ENCODE peak calls at places on chromosomes 7 and 10, in eight cellular contexts. Z, Q, J, L, E, N, H and U are unnamed samples.
A peak's percentile ranks its signal among the peaks of the same experiment; 100 is the strongest.

GRCh38 chr10:23051278-23051677 is 44.1 kb upstream of the MSRB2 start:
- DNase-seq in J (no peak), L (no peak), N (no peak), Q (no peak), H (no peak), Z (no peak), E (no peak), U (no peak)

GRCh38 chr7:127962589-127963361 is 68.5 kb downstream of the LRRC4 start:
- DNase-seq in L (no peak), H (no peak), Q (no peak), J (no peak), Z (no peak), E (no peak), N (no peak), U (no peak)

GRCh38 chr7:95545007-95545615 is 51.2 kb downstream of the PDK4 start:
- DNase-seq in L (no peak), H (peak; percentile 77), Q (peak; percentile 36), Z (peak; percentile 62), N (peak; percentile 16), J (peak; percentile 66), E (no peak), U (peak; percentile 66)

GRCh38 chr10:128470302-128470962 is 344.2 kb upstream of the MKI67 start:
- DNase-seq in N (no peak), Q (no peak), Z (peak; percentile 23), L (no peak), H (no peak), E (no peak), J (no peak), U (no peak)

GRCh38 chr10:122554576-122554975 is 6.0 kb upstream of the DMBT1 start:
- DNase-seq in N (no peak), L (no peak), J (no peak), H (no peak), Q (no peak), E (no peak), Z (no peak), U (no peak)

GRCh38 chr10:15712903-15713302 is 6.8 kb downstream of the ITGA8 start:
- DNase-seq in N (no peak), H (no peak), Z (no peak), Q (no peak), J (no peak), E (no peak), L (no peak), U (no peak)

GRCh38 chr10:21524131-21524525 is 1.4 kb downstream of the SKIDA1 start:
- DNase-seq in J (no peak), L (no peak), Q (no peak), H (no peak), N (no peak), E (no peak), Z (no peak), U (no peak)

GRCh38 chr7:131052285-131052942 is 275.3 kb upstream of the MKLN1 start:
- DNase-seq in Z (no peak), E (no peak), J (no peak), Q (no peak), H (no peak), L (no peak), N (peak; percentile 45), U (no peak)

GRCh38 chr10:63528084-63528744 is 7.0 kb downstream of the REEP3 start:
- DNase-seq in E (no peak), Z (no peak), J (no peak), L (no peak), N (no peak), Q (no peak), H (no peak), U (no peak)

GRCh38 chr10:125153693-125154490 is 6.5 kb downstream of the CTBP2 start:
- DNase-seq in Z (peak; percentile 51), J (peak; percentile 45), Q (no peak), L (no peak), H (peak; percentile 65), E (no peak), N (no peak), U (no peak)

GRCh38 chr10:74179124-74179710 is 28.2 kb downstream of the ADK start:
- DNase-seq in Z (no peak), J (no peak), E (no peak), H (no peak), Q (no peak), L (no peak), N (peak; percentile 20), U (no peak)

GRCh38 chr7:89772276-89772675 is 382.0 kb upstream of the STEAP1 start:
- DNase-seq in Q (no peak), Z (no peak), H (no peak), J (no peak), L (no peak), N (no peak), E (no peak), U (no peak)

GRCh38 chr7:66576646-66577045 is 52.0 kb upstream of the KCTD7 start:
- DNase-seq in N (no peak), Q (no peak), J (no peak), E (no peak), L (no peak), Z (no peak), H (no peak), U (no peak)

GRCh38 chr10:72694476-72695369 is 2.8 kb downstream of the MCU start:
- DNase-seq in Q (no peak), H (peak; percentile 19), N (peak; percentile 78), E (no peak), Z (peak; percentile 34), L (no peak), J (no peak), U (peak; percentile 30)

GRCh38 chr7:34133983-34134782 is 228.8 kb downstream of the BMPER start:
- DNase-seq in H (peak; percentile 85), L (no peak), N (peak; percentile 76), J (peak; percentile 43), Q (peak; percentile 62), E (peak; percentile 56), Z (peak; percentile 85), U (peak; percentile 72)

GRCh38 chr7:293681-294439 is 3.9 kb downstream of the FOXL3 start:
- DNase-seq in J (no peak), H (no peak), E (no peak), Z (no peak), N (no peak), Q (no peak), L (no peak), U (no peak)

GRCh38 chr7:141144921-141145629 is 71.2 kb downstream of the TMEM178B start:
- DNase-seq in H (no peak), N (no peak), Q (no peak), Z (no peak), J (no peak), E (no peak), L (no peak), U (no peak)

GRCh38 chr7:48636391-48637015 is 287.8 kb upstream of the CDC14C start:
- DNase-seq in L (no peak), N (no peak), H (no peak), J (no peak), Z (no peak), Q (peak; percentile 70), E (no peak), U (no peak)

GRCh38 chr7:27111753-27112277 is 9.3 kb upstream of the HOXA2 start:
- DNase-seq in Z (no peak), H (no peak), Q (no peak), E (no peak), J (no peak), L (no peak), N (no peak), U (no peak)

GRCh38 chr7:27112361-27112760 is 9.9 kb upstream of the HOXA2 start:
- DNase-seq in Q (no peak), N (no peak), L (no peak), E (no peak), H (no peak), J (no peak), Z (no peak), U (no peak)

GRCh38 chr7:27113991-27114866 is 11.7 kb upstream of the HOXA2 start:
- DNase-seq in E (peak; percentile 58), N (no peak), J (no peak), Q (no peak), H (peak; percentile 56), Z (no peak), L (no peak), U (no peak)

GRCh38 chr7:27110977-27111752 is 8.7 kb upstream of the HOXA2 start:
- DNase-seq in L (no peak), J (peak; percentile 12), H (no peak), E (no peak), Z (no peak), N (peak; percentile 29), Q (no peak), U (no peak)

GRCh38 chr7:27112960-27113949 is 10.8 kb upstream of the HOXA2 start:
- DNase-seq in J (no peak), E (peak; percentile 69), Z (no peak), H (peak; percentile 80), L (no peak), Q (no peak), N (no peak), U (no peak)
- TF ChIP-seq POLR2A in J (peak; percentile 18), E (peak; percentile 34), Z (no peak), H (peak; percentile 65), L (no peak), Q (no peak), N (no peak), U (no peak)

DNA sequence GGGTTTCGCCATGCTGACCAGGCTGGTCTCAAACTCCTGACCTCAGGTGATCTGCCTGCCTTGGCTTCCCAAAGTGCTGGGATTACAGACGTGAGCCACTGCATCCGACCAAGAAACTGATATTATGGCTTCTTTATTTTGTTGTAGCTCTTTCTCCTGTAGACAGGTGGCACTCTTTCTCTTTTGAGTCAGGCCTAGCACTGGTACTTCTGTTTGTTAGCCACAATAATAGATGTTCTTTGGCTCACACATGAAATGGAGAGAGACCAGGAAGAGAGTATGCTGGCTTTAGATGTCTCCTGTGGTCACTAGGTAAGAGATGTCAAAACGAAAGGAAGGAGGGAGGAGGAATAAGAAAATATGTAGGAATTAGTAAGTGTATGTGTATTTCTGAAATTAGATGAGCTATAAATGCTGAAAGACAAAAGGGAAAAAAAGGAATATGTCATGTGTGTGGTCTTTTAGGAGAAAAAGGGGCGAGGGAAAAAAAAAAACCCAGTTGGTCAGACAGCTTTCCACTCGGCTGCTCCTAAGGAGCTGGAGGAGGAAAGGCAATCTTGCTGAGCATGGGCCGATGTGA is 78.7 kb downstream of the CLEC2L start:
- DNase-seq in H (no peak), Q (no peak), L (no peak), J (no peak), E (no peak), Z (no peak), N (peak; percentile 61), U (no peak)
- TF ChIP-seq CTCF in H (peak; percentile 43), Q (peak; percentile 39), L (peak; percentile 39), J (peak; percentile 25), E (peak; percentile 51), Z (peak; percentile 38), N (peak; percentile 59), U (peak; percentile 23)

GRCh38 chr7:155618708-155619633 is 25.5 kb upstream of the RBM33 start:
- DNase-seq in Q (no peak), J (peak; percentile 84), E (peak; percentile 63), H (no peak), N (no peak), L (no peak), Z (no peak), U (no peak)
- TF ChIP-seq POLR2A in Q (no peak), J (peak; percentile 72), E (peak; percentile 79), H (no peak), N (no peak), L (no peak), Z (no peak), U (no peak)

GRCh38 chr7:118867860-118868259 is 643.4 kb downstream of the ANKRD7 start:
- DNase-seq in Z (no peak), H (no peak), Q (no peak), L (no peak), N (no peak), J (no peak), E (no peak), U (no peak)

GRCh38 chr7:118872568-118872967 is 648.1 kb downstream of the ANKRD7 start:
- DNase-seq in J (no peak), E (no peak), Q (no peak), H (peak; percentile 74), N (no peak), Z (no peak), L (no peak), U (no peak)

GRCh38 chr7:118870187-118870586 is 645.7 kb downstream of the ANKRD7 start:
- DNase-seq in H (no peak), N (peak; percentile 44), Z (no peak), J (no peak), Q (no peak), L (no peak), E (no peak), U (no peak)
- TF ChIP-seq CTCF in H (no peak), N (peak; percentile 38), Z (no peak), J (no peak), Q (no peak), L (no peak), E (no peak), U (no peak)